ENCODE peak calls at places on chromosomes 12 and 14, in seven cellular contexts. K, Z, G, F, Y, J and R are unnamed samples.

GRCh38 chr14:60087664-60088063 is 4.1 kb upstream of the PCNX4 start:
- DNase-seq in F (peak), G (no peak), Y (no peak), Z (no peak), J (no peak), K (no peak), R (no peak)

GRCh38 chr12:48296586-48297396 is 53.9 kb downstream of the ZNF641 start:
- DNase-seq in G (peak), Z (peak), Y (peak), J (peak), K (no peak), F (peak), R (no peak)

GRCh38 chr14:100031506-100032281 is 33.5 kb upstream of the EVL start:
- DNase-seq in G (peak), K (no peak), J (no peak), F (no peak), Y (peak), Z (no peak), R (no peak)

GRCh38 chr12:108641446-108642268 is 8.0 kb upstream of the SELPLG start:
- DNase-seq in F (no peak), K (no peak), G (no peak), J (no peak), Z (no peak), Y (no peak), R (no peak)

GRCh38 chr12:56661560-56661959 is 15.8 kb upstream of the ATP5F1B start:
- DNase-seq in J (no peak), G (no peak), Z (no peak), Y (no peak), K (no peak), F (no peak), R (no peak)

GRCh38 chr12:6758511-6758910 is 5.6 kb upstream of the MLF2 start:
- DNase-seq in J (no peak), G (no peak), K (no peak), Z (no peak), Y (no peak), F (no peak), R (no peak)

GRCh38 chr12:106022568-106023012 is 116.2 kb downstream of the NUAK1 start:
- DNase-seq in G (no peak), Y (peak), J (no peak), K (no peak), F (no peak), Z (no peak), R (no peak)

GRCh38 chr12:77687346-77687745 is 143.3 kb upstream of the NAV3 start:
- DNase-seq in G (no peak), Y (no peak), F (no peak), Z (no peak), J (no peak), K (no peak), R (no peak)

GRCh38 chr14:96710060-96710636 is 87.0 kb upstream of the VRK1 start:
- DNase-seq in Y (no peak), G (no peak), J (no peak), F (no peak), K (no peak), Z (no peak), R (no peak)

GRCh38 chr14:93961610-93962009 is 14.8 kb downstream of the ASB2 start:
- DNase-seq in F (no peak), G (no peak), Y (no peak), J (no peak), K (peak), Z (no peak), R (no peak)

GRCh38 chr12:40106202-40106533 is 287 bp upstream of the SLC2A13 start:
- DNase-seq in K (no peak), F (no peak), Z (no peak), G (no peak), Y (no peak), J (no peak), R (peak)

GRCh38 chr14:25537846-25538455 is 488.0 kb upstream of the STXBP6 start:
- DNase-seq in G (no peak), Y (no peak), F (peak), J (no peak), Z (no peak), K (no peak), R (peak)

GRCh38 chr12:119668315-119668651 is 350 bp downstream of the PRKAB1 start:
- DNase-seq in J (no peak), G (no peak), F (no peak), Y (peak), Z (no peak), K (no peak), R (peak)

GRCh38 chr12:121812320-121812871 is 8.6 kb downstream of the SETD1B start:
- DNase-seq in J (peak), G (peak), F (peak), K (no peak), Z (peak), Y (peak), R (peak)

GRCh38 chr12:104063712-104064030 is 660 bp upstream of the HCFC2 start:
- DNase-seq in Y (peak), F (no peak), G (no peak), Z (no peak), J (no peak), K (no peak), R (no peak)

GRCh38 chr12:124368421-124369032 is 73.6 kb downstream of the RFLNA start:
- DNase-seq in Z (no peak), Y (no peak), G (no peak), K (no peak), J (no peak), F (no peak), R (no peak)

GRCh38 chr12:7869137-7869536 is 3.6 kb downstream of the SLC2A14 start:
- DNase-seq in F (no peak), Y (peak), J (no peak), Z (no peak), K (no peak), G (no peak), R (no peak)

GRCh38 chr12:31355747-31356107 is 29.8 kb upstream of the SINHCAF start:
- DNase-seq in Y (no peak), F (no peak), Z (no peak), K (no peak), J (no peak), G (no peak), R (no peak)

GRCh38 chr12:46446645-46447044 is 74.1 kb upstream of the SLC38A2 start:
- DNase-seq in G (no peak), Z (no peak), J (no peak), K (no peak), F (no peak), Y (no peak), R (no peak)

GRCh38 chr12:15789215-15790171 is at the start of gene EPS8:
- DNase-seq in Y (peak), G (peak), K (peak), Z (peak), J (peak), F (peak), R (peak)

GRCh38 chr12:88579941-88580871 is at the start of gene KITLG:
- DNase-seq in F (peak), K (no peak), Y (peak), J (no peak), G (peak), Z (no peak), R (peak)

GRCh38 chr12:111429760-111430417 is 24.2 kb downstream of the SH2B3 start:
- DNase-seq in G (no peak), K (peak), Z (peak), F (no peak), J (peak), Y (no peak), R (no peak)

GRCh38 chr12:77324763-77325468 is 259.5 kb upstream of the E2F7 start:
- DNase-seq in Z (no peak), J (peak), K (no peak), Y (peak), F (peak), G (peak), R (peak)

GRCh38 chr12:97177482-97177881 is 270.4 kb downstream of the NEDD1 start:
- DNase-seq in F (no peak), J (no peak), K (no peak), G (no peak), Y (no peak), Z (no peak), R (no peak)

GRCh38 chr14:67487937-67488893 is at the start of gene TMEM229B:
- DNase-seq in J (peak), G (no peak), Y (no peak), F (no peak), Z (peak), K (peak), R (no peak)

GRCh38 chr12:1665366-1665765 is 25.5 kb upstream of the ADIPOR2 start:
- DNase-seq in J (no peak), K (no peak), Z (no peak), Y (no peak), G (no peak), F (no peak), R (no peak)

GRCh38 chr12:95326450-95326849 is 108.8 kb downstream of the VEZT start:
- DNase-seq in F (no peak), Y (peak), J (no peak), Z (no peak), G (no peak), K (no peak), R (no peak)

GRCh38 chr14:53715390-53715730 is 241.3 kb downstream of the BMP4 start:
- DNase-seq in Y (peak), K (no peak), J (no peak), F (no peak), G (no peak), Z (no peak), R (no peak)

GRCh38 chr14:71324767-71325272 is 417.6 kb downstream of the PCNX1 start:
- DNase-seq in Z (peak), F (no peak), K (peak), J (no peak), G (no peak), Y (peak), R (no peak)

GRCh38 chr12:45509187-45509586 is 220.3 kb upstream of the ARID2 start:
- DNase-seq in K (peak), J (no peak), F (no peak), Y (no peak), G (no peak), Z (no peak), R (no peak)

GRCh38 chr14:105944632-105945610 is 418.5 kb downstream of the TMEM121 start:
- DNase-seq in J (peak), Y (no peak), F (peak), Z (peak), K (peak), G (peak), R (no peak)

GRCh38 chr12:76637807-76638206 is 78.2 kb upstream of the OSBPL8 start:
- DNase-seq in F (no peak), J (no peak), G (no peak), Y (peak), Z (no peak), K (no peak), R (no peak)